ENCODE peak calls at places on chromosomes 3 and 15, in ten cellular contexts. One of them, this sample, is unnamed.

GRCh38 chr3:171155122-171155700 is 128.7 kb upstream of the SLC2A2 start:
- DNase-seq in BJ: no peak
- DNase-seq in AG10803: no peak
- DNase-seq in fibroblast of mammary gland: no peak
- DNase-seq in heart right ventricle: no peak
- DNase-seq in left ventricle myocardium inferior: no peak
- DNase-seq in cardiac fibroblast: no peak
- DNase-seq in AG04449: no peak
- DNase-seq in CD8-positive, alpha-beta T cell: no peak
- DNase-seq in fibroblast of villous mesenchyme: no peak
- DNase-seq in this sample: no peak

GRCh38 chr3:59271971-59272370 is 222.1 kb upstream of the CFAP20DC start:
- DNase-seq in BJ: no peak
- DNase-seq in AG10803: no peak
- DNase-seq in fibroblast of mammary gland: no peak
- DNase-seq in heart right ventricle: no peak
- DNase-seq in left ventricle myocardium inferior: no peak
- DNase-seq in cardiac fibroblast: no peak
- DNase-seq in AG04449: no peak
- DNase-seq in CD8-positive, alpha-beta T cell: no peak
- DNase-seq in fibroblast of villous mesenchyme: no peak
- DNase-seq in this sample: no peak

GRCh38 chr3:161316006-161316689 is 55.2 kb downstream of the SPTSSB start:
- DNase-seq in BJ: no peak
- DNase-seq in AG10803: no peak
- DNase-seq in fibroblast of mammary gland: peak
- DNase-seq in heart right ventricle: no peak
- DNase-seq in left ventricle myocardium inferior: no peak
- DNase-seq in cardiac fibroblast: peak
- DNase-seq in AG04449: no peak
- DNase-seq in CD8-positive, alpha-beta T cell: no peak
- DNase-seq in fibroblast of villous mesenchyme: no peak
- DNase-seq in this sample: no peak

GRCh38 chr15:76336254-76337046 is at the start of gene ISL2:
- DNase-seq in BJ: peak
- DNase-seq in AG10803: peak
- DNase-seq in fibroblast of mammary gland: peak
- DNase-seq in heart right ventricle: peak
- DNase-seq in left ventricle myocardium inferior: no peak
- DNase-seq in cardiac fibroblast: peak
- DNase-seq in AG04449: peak
- DNase-seq in CD8-positive, alpha-beta T cell: peak
- DNase-seq in fibroblast of villous mesenchyme: peak
- DNase-seq in this sample: peak

GRCh38 chr3:176867681-176868663 is 329.3 kb downstream of the TBL1XR1 start:
- DNase-seq in BJ: no peak
- DNase-seq in AG10803: no peak
- DNase-seq in fibroblast of mammary gland: no peak
- DNase-seq in heart right ventricle: no peak
- DNase-seq in left ventricle myocardium inferior: no peak
- DNase-seq in cardiac fibroblast: no peak
- DNase-seq in AG04449: no peak
- DNase-seq in CD8-positive, alpha-beta T cell: no peak
- DNase-seq in fibroblast of villous mesenchyme: no peak
- DNase-seq in this sample: no peak

GRCh38 chr3:126451511-126451910 is 24.2 kb downstream of the ZXDC start:
- DNase-seq in BJ: no peak
- DNase-seq in AG10803: no peak
- DNase-seq in fibroblast of mammary gland: no peak
- DNase-seq in heart right ventricle: no peak
- DNase-seq in left ventricle myocardium inferior: no peak
- DNase-seq in cardiac fibroblast: no peak
- DNase-seq in AG04449: no peak
- DNase-seq in CD8-positive, alpha-beta T cell: no peak
- DNase-seq in fibroblast of villous mesenchyme: no peak
- DNase-seq in this sample: no peak

GRCh38 chr3:121072128-121072527 is 164.1 kb downstream of the STXBP5L start:
- DNase-seq in BJ: no peak
- DNase-seq in AG10803: no peak
- DNase-seq in fibroblast of mammary gland: no peak
- DNase-seq in heart right ventricle: peak
- DNase-seq in left ventricle myocardium inferior: peak
- DNase-seq in cardiac fibroblast: peak
- DNase-seq in AG04449: no peak
- DNase-seq in CD8-positive, alpha-beta T cell: no peak
- DNase-seq in fibroblast of villous mesenchyme: no peak
- DNase-seq in this sample: no peak

GRCh38 chr3:14539384-14540208 is 546 bp downstream of the GRIP2 start:
- DNase-seq in BJ: no peak
- DNase-seq in AG10803: no peak
- DNase-seq in fibroblast of mammary gland: no peak
- DNase-seq in heart right ventricle: no peak
- DNase-seq in left ventricle myocardium inferior: peak
- DNase-seq in cardiac fibroblast: no peak
- DNase-seq in AG04449: no peak
- DNase-seq in CD8-positive, alpha-beta T cell: no peak
- DNase-seq in fibroblast of villous mesenchyme: no peak
- DNase-seq in this sample: no peak

GRCh38 chr15:86336051-86336788 is 256.5 kb downstream of the AGBL1 start:
- DNase-seq in BJ: no peak
- DNase-seq in AG10803: peak
- DNase-seq in fibroblast of mammary gland: peak
- DNase-seq in heart right ventricle: no peak
- DNase-seq in left ventricle myocardium inferior: no peak
- DNase-seq in cardiac fibroblast: no peak
- DNase-seq in AG04449: no peak
- DNase-seq in CD8-positive, alpha-beta T cell: no peak
- DNase-seq in fibroblast of villous mesenchyme: no peak
- DNase-seq in this sample: no peak

GRCh38 chr15:66923438-66923881 is 141.9 kb upstream of the SMAD3 start:
- DNase-seq in BJ: no peak
- DNase-seq in AG10803: no peak
- DNase-seq in fibroblast of mammary gland: no peak
- DNase-seq in heart right ventricle: no peak
- DNase-seq in left ventricle myocardium inferior: no peak
- DNase-seq in cardiac fibroblast: no peak
- DNase-seq in AG04449: no peak
- DNase-seq in CD8-positive, alpha-beta T cell: peak
- DNase-seq in fibroblast of villous mesenchyme: no peak
- DNase-seq in this sample: no peak

GRCh38 chr3:52507359-52507758 is 12.2 kb downstream of the STAB1 start:
- DNase-seq in BJ: no peak
- DNase-seq in AG10803: peak
- DNase-seq in fibroblast of mammary gland: peak
- DNase-seq in heart right ventricle: no peak
- DNase-seq in left ventricle myocardium inferior: no peak
- DNase-seq in cardiac fibroblast: peak
- DNase-seq in AG04449: peak
- DNase-seq in CD8-positive, alpha-beta T cell: no peak
- DNase-seq in fibroblast of villous mesenchyme: peak
- DNase-seq in this sample: no peak

GRCh38 chr3:160956785-160957184 is 148.4 kb downstream of the B3GALNT1 start:
- DNase-seq in BJ: no peak
- DNase-seq in AG10803: peak
- DNase-seq in fibroblast of mammary gland: peak
- DNase-seq in heart right ventricle: no peak
- DNase-seq in left ventricle myocardium inferior: no peak
- DNase-seq in cardiac fibroblast: peak
- DNase-seq in AG04449: no peak
- DNase-seq in CD8-positive, alpha-beta T cell: no peak
- DNase-seq in fibroblast of villous mesenchyme: peak
- DNase-seq in this sample: no peak

GRCh38 chr15:83959477-83959876 is 276.1 kb upstream of the GOLGA6L4 start:
- DNase-seq in BJ: no peak
- DNase-seq in AG10803: no peak
- DNase-seq in fibroblast of mammary gland: no peak
- DNase-seq in heart right ventricle: no peak
- DNase-seq in left ventricle myocardium inferior: no peak
- DNase-seq in cardiac fibroblast: no peak
- DNase-seq in AG04449: no peak
- DNase-seq in CD8-positive, alpha-beta T cell: no peak
- DNase-seq in fibroblast of villous mesenchyme: no peak
- DNase-seq in this sample: no peak

GRCh38 chr3:24945575-24945974 is 450.9 kb upstream of the THRB start:
- DNase-seq in BJ: no peak
- DNase-seq in AG10803: no peak
- DNase-seq in fibroblast of mammary gland: no peak
- DNase-seq in heart right ventricle: no peak
- DNase-seq in left ventricle myocardium inferior: no peak
- DNase-seq in cardiac fibroblast: no peak
- DNase-seq in AG04449: no peak
- DNase-seq in CD8-positive, alpha-beta T cell: no peak
- DNase-seq in fibroblast of villous mesenchyme: no peak
- DNase-seq in this sample: no peak

GRCh38 chr3:45125550-45126026 is 20.6 kb downstream of the CDCP1 start:
- DNase-seq in BJ: no peak
- DNase-seq in AG10803: no peak
- DNase-seq in fibroblast of mammary gland: no peak
- DNase-seq in heart right ventricle: no peak
- DNase-seq in left ventricle myocardium inferior: no peak
- DNase-seq in cardiac fibroblast: no peak
- DNase-seq in AG04449: no peak
- DNase-seq in CD8-positive, alpha-beta T cell: no peak
- DNase-seq in fibroblast of villous mesenchyme: no peak
- DNase-seq in this sample: no peak

GRCh38 chr3:95923496-95924210 is 890.7 kb upstream of the EPHA6 start:
- DNase-seq in BJ: peak
- DNase-seq in AG10803: peak
- DNase-seq in fibroblast of mammary gland: peak
- DNase-seq in heart right ventricle: no peak
- DNase-seq in left ventricle myocardium inferior: no peak
- DNase-seq in cardiac fibroblast: peak
- DNase-seq in AG04449: peak
- DNase-seq in CD8-positive, alpha-beta T cell: no peak
- DNase-seq in fibroblast of villous mesenchyme: peak
- DNase-seq in this sample: no peak

GRCh38 chr15:64782751-64783150 is 7.4 kb upstream of the RBPMS2 start:
- DNase-seq in BJ: no peak
- DNase-seq in AG10803: no peak
- DNase-seq in fibroblast of mammary gland: no peak
- DNase-seq in heart right ventricle: no peak
- DNase-seq in left ventricle myocardium inferior: no peak
- DNase-seq in cardiac fibroblast: no peak
- DNase-seq in AG04449: no peak
- DNase-seq in CD8-positive, alpha-beta T cell: no peak
- DNase-seq in fibroblast of villous mesenchyme: no peak
- DNase-seq in this sample: no peak

DNA sequence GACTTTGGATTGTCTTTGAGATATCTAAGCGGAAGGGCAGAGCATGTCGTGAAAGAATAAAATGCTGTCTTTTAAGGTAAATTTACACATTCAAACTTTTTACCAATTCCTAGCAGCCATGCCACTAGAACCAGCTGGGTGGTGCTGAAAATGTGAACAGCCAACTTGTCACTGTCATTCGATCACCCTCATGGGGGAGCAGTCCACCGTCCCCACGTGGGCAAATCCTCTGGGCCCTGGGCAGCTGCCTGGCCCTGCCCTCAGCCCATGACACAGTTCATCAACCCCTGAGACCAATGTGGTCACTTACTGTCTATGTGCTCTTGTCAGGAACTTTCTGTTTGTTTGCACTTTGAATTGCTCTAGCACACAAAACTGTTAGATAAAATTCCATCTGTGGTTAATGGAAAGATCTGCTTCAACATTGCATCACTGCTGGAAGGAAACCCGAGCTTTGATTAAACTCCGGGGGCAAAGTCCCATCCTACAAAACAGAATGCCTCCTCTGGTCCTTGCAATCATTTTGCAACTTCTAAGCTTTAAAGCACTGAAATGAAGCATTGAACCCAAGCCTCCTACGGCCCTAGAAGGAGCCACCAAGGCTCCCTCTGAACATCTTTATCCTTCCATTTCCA is 50.1 kb downstream of the PCSK6 start:
- DNase-seq in BJ: no peak
- DNase-seq in AG10803: no peak
- DNase-seq in fibroblast of mammary gland: peak
- DNase-seq in heart right ventricle: no peak
- DNase-seq in left ventricle myocardium inferior: no peak
- DNase-seq in cardiac fibroblast: peak
- DNase-seq in AG04449: no peak
- DNase-seq in CD8-positive, alpha-beta T cell: no peak
- DNase-seq in fibroblast of villous mesenchyme: peak
- DNase-seq in this sample: no peak
- H3K4me3 ChIP-seq in BJ: peak
- H3K4me3 ChIP-seq in AG10803: peak
- H3K4me3 ChIP-seq in fibroblast of mammary gland: peak
- H3K4me3 ChIP-seq in heart right ventricle: peak
- H3K4me3 ChIP-seq in left ventricle myocardium inferior: no peak
- H3K4me3 ChIP-seq in cardiac fibroblast: peak
- H3K4me3 ChIP-seq in AG04449: peak
- H3K4me3 ChIP-seq in CD8-positive, alpha-beta T cell: no peak
- H3K4me3 ChIP-seq in fibroblast of villous mesenchyme: peak
- H3K4me3 ChIP-seq in this sample: no peak

GRCh38 chr3:38028621-38029361 is 651 bp downstream of the PLCD1 start:
- DNase-seq in BJ: no peak
- DNase-seq in AG10803: no peak
- DNase-seq in fibroblast of mammary gland: no peak
- DNase-seq in heart right ventricle: peak
- DNase-seq in left ventricle myocardium inferior: no peak
- DNase-seq in cardiac fibroblast: no peak
- DNase-seq in AG04449: no peak
- DNase-seq in CD8-positive, alpha-beta T cell: no peak
- DNase-seq in fibroblast of villous mesenchyme: no peak
- DNase-seq in this sample: no peak
- H3K4me3 ChIP-seq in BJ: peak
- H3K4me3 ChIP-seq in AG10803: peak
- H3K4me3 ChIP-seq in fibroblast of mammary gland: peak
- H3K4me3 ChIP-seq in heart right ventricle: peak
- H3K4me3 ChIP-seq in left ventricle myocardium inferior: peak
- H3K4me3 ChIP-seq in cardiac fibroblast: peak
- H3K4me3 ChIP-seq in AG04449: peak
- H3K4me3 ChIP-seq in CD8-positive, alpha-beta T cell: peak
- H3K4me3 ChIP-seq in fibroblast of villous mesenchyme: peak
- H3K4me3 ChIP-seq in this sample: no peak

GRCh38 chr3:186097317-186097662 is 11.6 kb downstream of the ETV5 start:
- DNase-seq in BJ: no peak
- DNase-seq in AG10803: no peak
- DNase-seq in fibroblast of mammary gland: no peak
- DNase-seq in heart right ventricle: no peak
- DNase-seq in left ventricle myocardium inferior: no peak
- DNase-seq in cardiac fibroblast: no peak
- DNase-seq in AG04449: no peak
- DNase-seq in CD8-positive, alpha-beta T cell: no peak
- DNase-seq in fibroblast of villous mesenchyme: no peak
- DNase-seq in this sample: no peak
- H3K4me3 ChIP-seq in BJ: no peak
- H3K4me3 ChIP-seq in AG10803: peak
- H3K4me3 ChIP-seq in fibroblast of mammary gland: no peak
- H3K4me3 ChIP-seq in heart right ventricle: peak
- H3K4me3 ChIP-seq in left ventricle myocardium inferior: peak
- H3K4me3 ChIP-seq in cardiac fibroblast: no peak
- H3K4me3 ChIP-seq in AG04449: no peak
- H3K4me3 ChIP-seq in CD8-positive, alpha-beta T cell: no peak
- H3K4me3 ChIP-seq in fibroblast of villous mesenchyme: peak
- H3K4me3 ChIP-seq in this sample: no peak

GRCh38 chr15:45050587-45050986 is 27.6 kb downstream of the SORD start:
- DNase-seq in BJ: no peak
- DNase-seq in AG10803: no peak
- DNase-seq in fibroblast of mammary gland: no peak
- DNase-seq in heart right ventricle: no peak
- DNase-seq in left ventricle myocardium inferior: no peak
- DNase-seq in cardiac fibroblast: no peak
- DNase-seq in AG04449: no peak
- DNase-seq in CD8-positive, alpha-beta T cell: no peak
- DNase-seq in fibroblast of villous mesenchyme: no peak
- DNase-seq in this sample: no peak

GRCh38 chr15:45048784-45049631 is 26.0 kb downstream of the SORD start:
- DNase-seq in BJ: no peak
- DNase-seq in AG10803: no peak
- DNase-seq in fibroblast of mammary gland: no peak
- DNase-seq in heart right ventricle: no peak
- DNase-seq in left ventricle myocardium inferior: no peak
- DNase-seq in cardiac fibroblast: peak
- DNase-seq in AG04449: no peak
- DNase-seq in CD8-positive, alpha-beta T cell: no peak
- DNase-seq in fibroblast of villous mesenchyme: peak
- DNase-seq in this sample: no peak
- H3K4me3 ChIP-seq in BJ: no peak
- H3K4me3 ChIP-seq in AG10803: no peak
- H3K4me3 ChIP-seq in fibroblast of mammary gland: no peak
- H3K4me3 ChIP-seq in heart right ventricle: no peak
- H3K4me3 ChIP-seq in left ventricle myocardium inferior: no peak
- H3K4me3 ChIP-seq in cardiac fibroblast: no peak
- H3K4me3 ChIP-seq in AG04449: no peak
- H3K4me3 ChIP-seq in CD8-positive, alpha-beta T cell: no peak
- H3K4me3 ChIP-seq in fibroblast of villous mesenchyme: no peak
- H3K4me3 ChIP-seq in this sample: peak

This sample was measured in GM12878.